ENCODE peak calls at places on chromosomes 2 and 18, in eight cellular contexts. P, Y, R, E, I, F, J and V are unnamed samples.

GRCh38 chr2:96113951-96114350 is 2.4 kb downstream of the ADRA2B start:
- DNase-seq in P (no peak), Y (no peak), R (no peak), E (no peak), I (no peak), F (peak), J (no peak), V (no peak)

GRCh38 chr2:46528880-46529279 is 49.5 kb downstream of the TMEM247 start:
- DNase-seq in P (no peak), Y (no peak), R (no peak), E (no peak), I (no peak), F (no peak), J (no peak), V (no peak)

GRCh38 chr2:182015334-182016109 is 29.9 kb downstream of the PPP1R1C start:
- DNase-seq in P (no peak), Y (no peak), R (no peak), E (no peak), I (no peak), F (no peak), J (no peak), V (no peak)

GRCh38 chr18:57434177-57434535 is 1.0 kb upstream of the ONECUT2 start:
- DNase-seq in P (no peak), Y (no peak), R (no peak), E (no peak), I (no peak), F (no peak), J (no peak), V (no peak)

GRCh38 chr2:71607490-71607889 is 154.1 kb downstream of the DYSF start:
- DNase-seq in P (no peak), Y (no peak), R (no peak), E (no peak), I (no peak), F (no peak), J (no peak), V (no peak)

GRCh38 chr2:128289439-128289838 is 29.2 kb downstream of the HS6ST1 start:
- DNase-seq in P (no peak), Y (no peak), R (no peak), E (no peak), I (no peak), F (peak), J (no peak), V (no peak)

GRCh38 chr2:20415511-20415918 is 31.4 kb upstream of the RHOB start:
- DNase-seq in P (no peak), Y (no peak), R (no peak), E (peak), I (no peak), F (no peak), J (no peak), V (no peak)

GRCh38 chr2:241852116-241852980 is 6.3 kb downstream of the PDCD1 start:
- DNase-seq in P (no peak), Y (peak), R (no peak), E (no peak), I (no peak), F (no peak), J (no peak), V (no peak)

GRCh38 chr18:2400701-2401191 is 170.6 kb downstream of the METTL4 start:
- DNase-seq in P (no peak), Y (no peak), R (no peak), E (peak), I (no peak), F (no peak), J (no peak), V (no peak)

GRCh38 chr2:71777946-71778345 is 324.6 kb downstream of the DYSF start:
- DNase-seq in P (no peak), Y (no peak), R (no peak), E (no peak), I (no peak), F (no peak), J (no peak), V (no peak)

GRCh38 chr18:63339920-63340484 is 20.4 kb upstream of the BCL2 start:
- DNase-seq in P (no peak), Y (no peak), R (no peak), E (peak), I (peak), F (no peak), J (no peak), V (no peak)